ENCODE peak calls at places on chromosomes 5 and 9, in four cellular contexts. One of them, this sample, is unnamed.

GRCh38 chr5:16546712-16547111 is 70.1 kb downstream of the RETREG1 start:
- DNase-seq in NCI-H1105: no peak
- DNase-seq in neural crest cell: no peak
- DNase-seq in activated gamma-delta T cell treated with Interleukin-2 at 50 U/mL for 16 hours: no peak
- DNase-seq in this sample: no peak

GRCh38 chr5:144467795-144468194 is 297.1 kb downstream of the KCTD16 start:
- DNase-seq in NCI-H1105: peak
- DNase-seq in neural crest cell: peak
- DNase-seq in activated gamma-delta T cell treated with Interleukin-2 at 50 U/mL for 16 hours: no peak
- DNase-seq in this sample: peak

GRCh38 chr9:135707449-135708138 is 5.6 kb downstream of the KCNT1 start:
- DNase-seq in NCI-H1105: no peak
- DNase-seq in neural crest cell: no peak
- DNase-seq in activated gamma-delta T cell treated with Interleukin-2 at 50 U/mL for 16 hours: no peak
- DNase-seq in this sample: no peak

GRCh38 chr5:120297621-120298020 is 166.5 kb upstream of the PRR16 start:
- DNase-seq in NCI-H1105: no peak
- DNase-seq in neural crest cell: no peak
- DNase-seq in activated gamma-delta T cell treated with Interleukin-2 at 50 U/mL for 16 hours: no peak
- DNase-seq in this sample: no peak

GRCh38 chr5:31921852-31922305 is 252.2 kb downstream of the GOLPH3 start:
- DNase-seq in NCI-H1105: no peak
- DNase-seq in neural crest cell: no peak
- DNase-seq in activated gamma-delta T cell treated with Interleukin-2 at 50 U/mL for 16 hours: no peak
- DNase-seq in this sample: no peak

GRCh38 chr5:28880936-28881335 is 1842.5 kb upstream of the CDH9 start:
- DNase-seq in NCI-H1105: no peak
- DNase-seq in neural crest cell: no peak
- DNase-seq in activated gamma-delta T cell treated with Interleukin-2 at 50 U/mL for 16 hours: no peak
- DNase-seq in this sample: no peak

GRCh38 chr9:88322906-88323566 is 65.2 kb upstream of the SPIN1 start:
- DNase-seq in NCI-H1105: no peak
- DNase-seq in neural crest cell: no peak
- DNase-seq in activated gamma-delta T cell treated with Interleukin-2 at 50 U/mL for 16 hours: peak
- DNase-seq in this sample: no peak

GRCh38 chr5:168057905-168058304 is 233.5 kb upstream of the WWC1 start:
- DNase-seq in NCI-H1105: no peak
- DNase-seq in neural crest cell: no peak
- DNase-seq in activated gamma-delta T cell treated with Interleukin-2 at 50 U/mL for 16 hours: no peak
- DNase-seq in this sample: peak

GRCh38 chr5:64074533-64074932 is 91.1 kb upstream of the RNF180 start:
- DNase-seq in NCI-H1105: peak
- DNase-seq in neural crest cell: peak
- DNase-seq in activated gamma-delta T cell treated with Interleukin-2 at 50 U/mL for 16 hours: no peak
- DNase-seq in this sample: peak

GRCh38 chr9:137665697-137666504 is 47.1 kb downstream of the EHMT1 start:
- DNase-seq in NCI-H1105: no peak
- DNase-seq in neural crest cell: peak
- DNase-seq in activated gamma-delta T cell treated with Interleukin-2 at 50 U/mL for 16 hours: no peak
- DNase-seq in this sample: no peak

GRCh38 chr9:17116400-17116837 is 18.4 kb upstream of the CNTLN start:
- DNase-seq in NCI-H1105: peak
- DNase-seq in neural crest cell: no peak
- DNase-seq in activated gamma-delta T cell treated with Interleukin-2 at 50 U/mL for 16 hours: no peak
- DNase-seq in this sample: peak

GRCh38 chr9:34046784-34047379 is 1.8 kb downstream of the UBAP2 start:
- DNase-seq in NCI-H1105: no peak
- DNase-seq in neural crest cell: no peak
- DNase-seq in activated gamma-delta T cell treated with Interleukin-2 at 50 U/mL for 16 hours: no peak
- DNase-seq in this sample: peak

GRCh38 chr9:35811364-35812024 is 568 bp downstream of the SPAG8 start:
- DNase-seq in NCI-H1105: no peak
- DNase-seq in neural crest cell: no peak
- DNase-seq in activated gamma-delta T cell treated with Interleukin-2 at 50 U/mL for 16 hours: no peak
- DNase-seq in this sample: no peak

GRCh38 chr9:138009456-138010273 is 132.1 kb downstream of the CACNA1B start:
- DNase-seq in NCI-H1105: no peak
- DNase-seq in neural crest cell: no peak
- DNase-seq in activated gamma-delta T cell treated with Interleukin-2 at 50 U/mL for 16 hours: no peak
- DNase-seq in this sample: no peak

GRCh38 chr5:124936626-124936933 is 190.1 kb upstream of the ZNF608 start:
- DNase-seq in NCI-H1105: no peak
- DNase-seq in neural crest cell: no peak
- DNase-seq in activated gamma-delta T cell treated with Interleukin-2 at 50 U/mL for 16 hours: no peak
- DNase-seq in this sample: no peak

GRCh38 chr5:139796061-139796806 is 626 bp downstream of the PSD2 start:
- DNase-seq in NCI-H1105: no peak
- DNase-seq in neural crest cell: no peak
- DNase-seq in activated gamma-delta T cell treated with Interleukin-2 at 50 U/mL for 16 hours: no peak
- DNase-seq in this sample: peak

GRCh38 chr5:24642022-24642421 is 2.8 kb downstream of the CDH10 start:
- DNase-seq in NCI-H1105: peak
- DNase-seq in neural crest cell: no peak
- DNase-seq in activated gamma-delta T cell treated with Interleukin-2 at 50 U/mL for 16 hours: no peak
- DNase-seq in this sample: peak

GRCh38 chr5:547086-547924 is 23.1 kb upstream of the SLC9A3 start:
- DNase-seq in NCI-H1105: no peak
- DNase-seq in neural crest cell: no peak
- DNase-seq in activated gamma-delta T cell treated with Interleukin-2 at 50 U/mL for 16 hours: peak
- DNase-seq in this sample: no peak

GRCh38 chr5:16712178-16712577 is 95.4 kb upstream of the RETREG1 start:
- DNase-seq in NCI-H1105: no peak
- DNase-seq in neural crest cell: no peak
- DNase-seq in activated gamma-delta T cell treated with Interleukin-2 at 50 U/mL for 16 hours: no peak
- DNase-seq in this sample: peak

GRCh38 chr9:17622166-17622565 is 43.3 kb downstream of the SH3GL2 start:
- DNase-seq in NCI-H1105: no peak
- DNase-seq in neural crest cell: no peak
- DNase-seq in activated gamma-delta T cell treated with Interleukin-2 at 50 U/mL for 16 hours: no peak
- DNase-seq in this sample: no peak

GRCh38 chr5:9859798-9860197 is 229.6 kb upstream of the TAS2R1 start:
- DNase-seq in NCI-H1105: no peak
- DNase-seq in neural crest cell: no peak
- DNase-seq in activated gamma-delta T cell treated with Interleukin-2 at 50 U/mL for 16 hours: no peak
- DNase-seq in this sample: no peak

GRCh38 chr5:96968074-96968473 is 32.2 kb downstream of the LNPEP start:
- DNase-seq in NCI-H1105: no peak
- DNase-seq in neural crest cell: no peak
- DNase-seq in activated gamma-delta T cell treated with Interleukin-2 at 50 U/mL for 16 hours: no peak
- DNase-seq in this sample: peak

GRCh38 chr9:104586496-104587180 is 12.6 kb downstream of the OR13C5 start:
- DNase-seq in NCI-H1105: no peak
- DNase-seq in neural crest cell: no peak
- DNase-seq in activated gamma-delta T cell treated with Interleukin-2 at 50 U/mL for 16 hours: no peak
- DNase-seq in this sample: no peak

GRCh38 chr5:116153687-116154174 is 68.9 kb downstream of the COMMD10 start:
- DNase-seq in NCI-H1105: no peak
- DNase-seq in neural crest cell: no peak
- DNase-seq in activated gamma-delta T cell treated with Interleukin-2 at 50 U/mL for 16 hours: no peak
- DNase-seq in this sample: no peak

GRCh38 chr9:93898026-93898425 is 57.1 kb downstream of the BARX1 start:
- DNase-seq in NCI-H1105: no peak
- DNase-seq in neural crest cell: no peak
- DNase-seq in activated gamma-delta T cell treated with Interleukin-2 at 50 U/mL for 16 hours: no peak
- DNase-seq in this sample: no peak

GRCh38 chr9:82949203-82949602 is 113.7 kb downstream of the RASEF start:
- DNase-seq in NCI-H1105: no peak
- DNase-seq in neural crest cell: no peak
- DNase-seq in activated gamma-delta T cell treated with Interleukin-2 at 50 U/mL for 16 hours: no peak
- DNase-seq in this sample: no peak

GRCh38 chr5:160693831-160694473 is 158.1 kb downstream of the ATP10B start:
- DNase-seq in NCI-H1105: no peak
- DNase-seq in neural crest cell: no peak
- DNase-seq in activated gamma-delta T cell treated with Interleukin-2 at 50 U/mL for 16 hours: no peak
- DNase-seq in this sample: no peak

GRCh38 chr5:143557061-143557818 is 153.8 kb upstream of the NR3C1 start:
- DNase-seq in NCI-H1105: peak
- DNase-seq in neural crest cell: no peak
- DNase-seq in activated gamma-delta T cell treated with Interleukin-2 at 50 U/mL for 16 hours: no peak
- DNase-seq in this sample: no peak

GRCh38 chr9:126517751-126518261 is 95.9 kb upstream of the LMX1B start:
- DNase-seq in NCI-H1105: no peak
- DNase-seq in neural crest cell: no peak
- DNase-seq in activated gamma-delta T cell treated with Interleukin-2 at 50 U/mL for 16 hours: no peak
- DNase-seq in this sample: no peak

GRCh38 chr5:57324888-57325287 is 151.0 kb downstream of the GPBP1 start:
- DNase-seq in NCI-H1105: no peak
- DNase-seq in neural crest cell: no peak
- DNase-seq in activated gamma-delta T cell treated with Interleukin-2 at 50 U/mL for 16 hours: no peak
- DNase-seq in this sample: no peak

GRCh38 chr9:14560194-14560593 is 133.0 kb downstream of the ZDHHC21 start:
- DNase-seq in NCI-H1105: no peak
- DNase-seq in neural crest cell: no peak
- DNase-seq in activated gamma-delta T cell treated with Interleukin-2 at 50 U/mL for 16 hours: no peak
- DNase-seq in this sample: no peak

GRCh38 chr9:129141066-129142041 is 30.1 kb downstream of the PTPA start:
- DNase-seq in NCI-H1105: no peak
- DNase-seq in neural crest cell: no peak
- DNase-seq in activated gamma-delta T cell treated with Interleukin-2 at 50 U/mL for 16 hours: peak
- DNase-seq in this sample: no peak